ENCODE peak calls at places on chromosomes 3 and 15, in nine cellular contexts. One of them, this sample, is unnamed.

GRCh38 chr15:85010114-85010471 is 28.4 kb downstream of the PDE8A start:
- DNase-seq in adipocyte: no peak
- DNase-seq in Calu3: no peak
- DNase-seq in CD4-positive, alpha-beta T cell: no peak
- DNase-seq in upper lobe of right lung: no peak
- DNase-seq in putamen: no peak
- DNase-seq in stomach: no peak
- DNase-seq in NCI-H460: no peak
- DNase-seq in CD4-positive, alpha-beta memory T cell: no peak
- DNase-seq in this sample: no peak

GRCh38 chr15:68364028-68364659 is 67.8 kb downstream of the ITGA11 start:
- DNase-seq in adipocyte: peak; percentile 31
- DNase-seq in stomach: no peak
- DNase-seq in CD4-positive, alpha-beta memory T cell: no peak
- DNase-seq in Calu3: no peak
- DNase-seq in NCI-H460: no peak
- DNase-seq in CD4-positive, alpha-beta T cell: no peak
- DNase-seq in putamen: peak; percentile 50
- DNase-seq in upper lobe of right lung: no peak
- DNase-seq in this sample: no peak

GRCh38 chr3:81581966-81582599 is 179.4 kb downstream of the GBE1 start:
- DNase-seq in NCI-H460: peak; percentile 24
- DNase-seq in stomach: peak; percentile 27
- DNase-seq in Calu3: peak; percentile 38
- DNase-seq in upper lobe of right lung: no peak
- DNase-seq in adipocyte: peak; percentile 61
- DNase-seq in putamen: peak; percentile 1
- DNase-seq in CD4-positive, alpha-beta memory T cell: no peak
- DNase-seq in CD4-positive, alpha-beta T cell: no peak
- DNase-seq in this sample: no peak

GRCh38 chr3:48301814-48302194 is 31.7 kb downstream of the SPINK8 start:
- DNase-seq in NCI-H460: peak; percentile 7
- DNase-seq in Calu3: peak; percentile 28
- DNase-seq in upper lobe of right lung: no peak
- DNase-seq in CD4-positive, alpha-beta T cell: no peak
- DNase-seq in putamen: peak; percentile 13
- DNase-seq in stomach: peak; percentile 26
- DNase-seq in CD4-positive, alpha-beta memory T cell: no peak
- DNase-seq in adipocyte: no peak
- DNase-seq in this sample: peak; percentile 36

GRCh38 chr3:124217542-124217941 is 225.6 kb upstream of the ROPN1 start:
- DNase-seq in Calu3: peak; percentile 63
- DNase-seq in putamen: no peak
- DNase-seq in stomach: peak; percentile 53
- DNase-seq in upper lobe of right lung: no peak
- DNase-seq in CD4-positive, alpha-beta T cell: no peak
- DNase-seq in NCI-H460: peak; percentile 69
- DNase-seq in adipocyte: peak; percentile 83
- DNase-seq in CD4-positive, alpha-beta memory T cell: no peak
- DNase-seq in this sample: peak; percentile 41

GRCh38 chr15:33226559-33227181 is 32.2 kb upstream of the FMN1 start:
- DNase-seq in CD4-positive, alpha-beta T cell: peak; percentile 42
- DNase-seq in NCI-H460: peak; percentile 63
- DNase-seq in Calu3: peak; percentile 3
- DNase-seq in adipocyte: peak; percentile 12
- DNase-seq in putamen: no peak
- DNase-seq in CD4-positive, alpha-beta memory T cell: peak; percentile 78
- DNase-seq in stomach: peak; percentile 66
- DNase-seq in upper lobe of right lung: no peak
- DNase-seq in this sample: no peak

GRCh38 chr3:12999147-13000140 is 73.8 kb downstream of the IQSEC1 start:
- DNase-seq in upper lobe of right lung: peak; percentile 93
- DNase-seq in CD4-positive, alpha-beta T cell: no peak
- DNase-seq in stomach: peak; percentile 85
- DNase-seq in NCI-H460: no peak
- DNase-seq in putamen: no peak
- DNase-seq in CD4-positive, alpha-beta memory T cell: no peak
- DNase-seq in Calu3: peak; percentile 75
- DNase-seq in adipocyte: no peak
- DNase-seq in this sample: peak; percentile 96

GRCh38 chr3:105606052-105606451 is 239.3 kb downstream of the ALCAM start:
- DNase-seq in adipocyte: peak; percentile 45
- DNase-seq in NCI-H460: no peak
- DNase-seq in CD4-positive, alpha-beta T cell: no peak
- DNase-seq in CD4-positive, alpha-beta memory T cell: no peak
- DNase-seq in Calu3: no peak
- DNase-seq in putamen: no peak
- DNase-seq in upper lobe of right lung: no peak
- DNase-seq in stomach: no peak
- DNase-seq in this sample: no peak

GRCh38 chr15:35305906-35306305 is 220.8 kb upstream of the NANOGP8 start:
- DNase-seq in CD4-positive, alpha-beta T cell: no peak
- DNase-seq in CD4-positive, alpha-beta memory T cell: no peak
- DNase-seq in stomach: no peak
- DNase-seq in NCI-H460: no peak
- DNase-seq in Calu3: no peak
- DNase-seq in adipocyte: peak; percentile 43
- DNase-seq in upper lobe of right lung: no peak
- DNase-seq in putamen: no peak
- DNase-seq in this sample: no peak

GRCh38 chr3:151067158-151067557 is 18.3 kb upstream of the MED12L start:
- DNase-seq in CD4-positive, alpha-beta T cell: no peak
- DNase-seq in CD4-positive, alpha-beta memory T cell: no peak
- DNase-seq in putamen: no peak
- DNase-seq in adipocyte: no peak
- DNase-seq in NCI-H460: no peak
- DNase-seq in stomach: no peak
- DNase-seq in Calu3: peak; percentile 39
- DNase-seq in upper lobe of right lung: no peak
- DNase-seq in this sample: no peak

GRCh38 chr3:148389916-148390315 is 307.8 kb upstream of the AGTR1 start:
- DNase-seq in adipocyte: peak; percentile 10
- DNase-seq in CD4-positive, alpha-beta memory T cell: no peak
- DNase-seq in CD4-positive, alpha-beta T cell: no peak
- DNase-seq in stomach: no peak
- DNase-seq in NCI-H460: no peak
- DNase-seq in upper lobe of right lung: no peak
- DNase-seq in Calu3: no peak
- DNase-seq in putamen: no peak
- DNase-seq in this sample: no peak

GRCh38 chr15:61003683-61004299 is 225.3 kb downstream of the RORA start:
- DNase-seq in putamen: no peak
- DNase-seq in upper lobe of right lung: no peak
- DNase-seq in Calu3: no peak
- DNase-seq in CD4-positive, alpha-beta T cell: no peak
- DNase-seq in stomach: no peak
- DNase-seq in NCI-H460: no peak
- DNase-seq in adipocyte: no peak
- DNase-seq in CD4-positive, alpha-beta memory T cell: no peak
- DNase-seq in this sample: no peak

GRCh38 chr3:24156466-24156865 is 211.4 kb downstream of the NR1D2 start:
- DNase-seq in Calu3: no peak
- DNase-seq in stomach: no peak
- DNase-seq in CD4-positive, alpha-beta memory T cell: no peak
- DNase-seq in adipocyte: peak; percentile 36
- DNase-seq in upper lobe of right lung: no peak
- DNase-seq in NCI-H460: no peak
- DNase-seq in putamen: no peak
- DNase-seq in CD4-positive, alpha-beta T cell: no peak
- DNase-seq in this sample: no peak

GRCh38 chr3:172334743-172335142 is 113.5 kb downstream of the GHSR start:
- DNase-seq in stomach: no peak
- DNase-seq in CD4-positive, alpha-beta T cell: no peak
- DNase-seq in NCI-H460: no peak
- DNase-seq in putamen: no peak
- DNase-seq in Calu3: no peak
- DNase-seq in CD4-positive, alpha-beta memory T cell: no peak
- DNase-seq in adipocyte: no peak
- DNase-seq in upper lobe of right lung: no peak
- DNase-seq in this sample: no peak

GRCh38 chr3:121436074-121436473 is 109.7 kb downstream of the POLQ start:
- DNase-seq in adipocyte: no peak
- DNase-seq in CD4-positive, alpha-beta T cell: no peak
- DNase-seq in Calu3: no peak
- DNase-seq in putamen: no peak
- DNase-seq in CD4-positive, alpha-beta memory T cell: no peak
- DNase-seq in upper lobe of right lung: no peak
- DNase-seq in stomach: no peak
- DNase-seq in NCI-H460: no peak
- DNase-seq in this sample: no peak

GRCh38 chr3:195260286-195260905 is 10.6 kb downstream of the XXYLT1 start:
- DNase-seq in putamen: no peak
- DNase-seq in NCI-H460: no peak
- DNase-seq in upper lobe of right lung: no peak
- DNase-seq in CD4-positive, alpha-beta memory T cell: no peak
- DNase-seq in adipocyte: peak; percentile 16
- DNase-seq in Calu3: no peak
- DNase-seq in stomach: no peak
- DNase-seq in CD4-positive, alpha-beta T cell: no peak
- DNase-seq in this sample: peak; percentile 70

GRCh38 chr3:141303481-141304223 is 64.7 kb upstream of the ZBTB38 start:
- DNase-seq in NCI-H460: peak; percentile 68
- DNase-seq in Calu3: peak; percentile 89
- DNase-seq in putamen: peak; percentile 76
- DNase-seq in CD4-positive, alpha-beta memory T cell: peak; percentile 79
- DNase-seq in stomach: peak; percentile 35
- DNase-seq in upper lobe of right lung: no peak
- DNase-seq in CD4-positive, alpha-beta T cell: peak; percentile 60
- DNase-seq in adipocyte: peak; percentile 92
- DNase-seq in this sample: no peak

GRCh38 chr15:90607361-90607760 is 77.6 kb downstream of the CRTC3 start:
- DNase-seq in adipocyte: no peak
- DNase-seq in putamen: no peak
- DNase-seq in upper lobe of right lung: no peak
- DNase-seq in Calu3: no peak
- DNase-seq in CD4-positive, alpha-beta T cell: no peak
- DNase-seq in stomach: no peak
- DNase-seq in NCI-H460: no peak
- DNase-seq in CD4-positive, alpha-beta memory T cell: no peak
- DNase-seq in this sample: no peak

GRCh38 chr3:159776779-159777178 is 211.9 kb upstream of the IL12A start:
- DNase-seq in CD4-positive, alpha-beta T cell: no peak
- DNase-seq in NCI-H460: no peak
- DNase-seq in putamen: no peak
- DNase-seq in upper lobe of right lung: no peak
- DNase-seq in Calu3: no peak
- DNase-seq in CD4-positive, alpha-beta memory T cell: no peak
- DNase-seq in stomach: no peak
- DNase-seq in adipocyte: no peak
- DNase-seq in this sample: no peak

GRCh38 chr15:99185731-99186130 is 63.6 kb downstream of the TTC23 start:
- DNase-seq in adipocyte: no peak
- DNase-seq in Calu3: no peak
- DNase-seq in stomach: no peak
- DNase-seq in upper lobe of right lung: no peak
- DNase-seq in putamen: no peak
- DNase-seq in CD4-positive, alpha-beta memory T cell: no peak
- DNase-seq in NCI-H460: no peak
- DNase-seq in CD4-positive, alpha-beta T cell: no peak
- DNase-seq in this sample: no peak

GRCh38 chr15:43851251-43851650 is 24.4 kb downstream of the WDR76 start:
- DNase-seq in NCI-H460: no peak
- DNase-seq in adipocyte: no peak
- DNase-seq in upper lobe of right lung: no peak
- DNase-seq in CD4-positive, alpha-beta memory T cell: no peak
- DNase-seq in CD4-positive, alpha-beta T cell: no peak
- DNase-seq in putamen: no peak
- DNase-seq in stomach: no peak
- DNase-seq in Calu3: no peak
- DNase-seq in this sample: no peak

GRCh38 chr3:160373655-160374054 is 25.4 kb downstream of the IFT80 start:
- DNase-seq in stomach: no peak
- DNase-seq in NCI-H460: no peak
- DNase-seq in Calu3: no peak
- DNase-seq in upper lobe of right lung: no peak
- DNase-seq in putamen: no peak
- DNase-seq in adipocyte: no peak
- DNase-seq in CD4-positive, alpha-beta memory T cell: no peak
- DNase-seq in CD4-positive, alpha-beta T cell: no peak
- DNase-seq in this sample: no peak

GRCh38 chr3:150770662-150771061 is 7.7 kb upstream of the SIAH2 start:
- DNase-seq in CD4-positive, alpha-beta memory T cell: no peak
- DNase-seq in adipocyte: no peak
- DNase-seq in CD4-positive, alpha-beta T cell: no peak
- DNase-seq in putamen: no peak
- DNase-seq in stomach: no peak
- DNase-seq in Calu3: no peak
- DNase-seq in upper lobe of right lung: no peak
- DNase-seq in NCI-H460: no peak
- DNase-seq in this sample: no peak

GRCh38 chr3:177906573-177907229 is 629.5 kb upstream of the KCNMB2 start:
- DNase-seq in CD4-positive, alpha-beta memory T cell: no peak
- DNase-seq in Calu3: no peak
- DNase-seq in stomach: no peak
- DNase-seq in upper lobe of right lung: no peak
- DNase-seq in NCI-H460: no peak
- DNase-seq in adipocyte: peak; percentile 8
- DNase-seq in putamen: no peak
- DNase-seq in CD4-positive, alpha-beta T cell: no peak
- DNase-seq in this sample: no peak

GRCh38 chr3:52234516-52235447 is 4.2 kb downstream of the TWF2 start:
- DNase-seq in NCI-H460: no peak
- DNase-seq in stomach: no peak
- DNase-seq in Calu3: no peak
- DNase-seq in adipocyte: no peak
- DNase-seq in upper lobe of right lung: peak; percentile 54
- DNase-seq in CD4-positive, alpha-beta T cell: no peak
- DNase-seq in putamen: no peak
- DNase-seq in CD4-positive, alpha-beta memory T cell: no peak
- DNase-seq in this sample: no peak

GRCh38 chr3:22236490-22237271 is 485.7 kb upstream of the ZNF385D start:
- DNase-seq in upper lobe of right lung: no peak
- DNase-seq in CD4-positive, alpha-beta T cell: no peak
- DNase-seq in stomach: no peak
- DNase-seq in CD4-positive, alpha-beta memory T cell: no peak
- DNase-seq in putamen: no peak
- DNase-seq in Calu3: no peak
- DNase-seq in adipocyte: no peak
- DNase-seq in NCI-H460: no peak
- DNase-seq in this sample: no peak

GRCh38 chr15:101054116-101054515 is 135.0 kb downstream of the LRRK1 start:
- DNase-seq in adipocyte: no peak
- DNase-seq in NCI-H460: no peak
- DNase-seq in CD4-positive, alpha-beta T cell: no peak
- DNase-seq in upper lobe of right lung: no peak
- DNase-seq in putamen: no peak
- DNase-seq in CD4-positive, alpha-beta memory T cell: no peak
- DNase-seq in Calu3: no peak
- DNase-seq in stomach: peak; percentile 9
- DNase-seq in this sample: no peak

GRCh38 chr3:33395900-33396299 is 44.3 kb downstream of the UBP1 start:
- DNase-seq in upper lobe of right lung: no peak
- DNase-seq in putamen: no peak
- DNase-seq in CD4-positive, alpha-beta T cell: no peak
- DNase-seq in NCI-H460: no peak
- DNase-seq in Calu3: no peak
- DNase-seq in CD4-positive, alpha-beta memory T cell: no peak
- DNase-seq in adipocyte: no peak
- DNase-seq in stomach: no peak
- DNase-seq in this sample: no peak

GRCh38 chr3:120088622-120089021 is 5.6 kb downstream of the GSK3B start:
- DNase-seq in CD4-positive, alpha-beta memory T cell: no peak
- DNase-seq in CD4-positive, alpha-beta T cell: no peak
- DNase-seq in stomach: no peak
- DNase-seq in putamen: no peak
- DNase-seq in NCI-H460: no peak
- DNase-seq in adipocyte: no peak
- DNase-seq in upper lobe of right lung: no peak
- DNase-seq in Calu3: no peak
- DNase-seq in this sample: no peak

GRCh38 chr3:10396083-10396482 is 75.2 kb upstream of the SEC13 start:
- DNase-seq in CD4-positive, alpha-beta memory T cell: no peak
- DNase-seq in putamen: no peak
- DNase-seq in adipocyte: no peak
- DNase-seq in Calu3: no peak
- DNase-seq in CD4-positive, alpha-beta T cell: no peak
- DNase-seq in NCI-H460: no peak
- DNase-seq in upper lobe of right lung: no peak
- DNase-seq in stomach: no peak
- DNase-seq in this sample: no peak

GRCh38 chr15:29968099-29968892 is 114.5 kb upstream of the GOLGA8J start:
- DNase-seq in NCI-H460: no peak
- DNase-seq in CD4-positive, alpha-beta T cell: no peak
- DNase-seq in Calu3: peak; percentile 1
- DNase-seq in CD4-positive, alpha-beta memory T cell: no peak
- DNase-seq in putamen: peak; percentile 60
- DNase-seq in stomach: no peak
- DNase-seq in adipocyte: peak; percentile 43
- DNase-seq in upper lobe of right lung: no peak
- DNase-seq in this sample: peak; percentile 80